ENCODE peak calls at places on chromosomes 16 and 17, in four cellular contexts. T is CD4-positive, alpha-beta T cell; F is mammary epithelial cell; V is neural progenitor cell. O is an unnamed sample. For H3K9me3, the result is how much of the 10 kb centered on the place peaks cover.

GRCh38 chr17:18140648-18141047 is 32.1 kb downstream of the MYO15A start:
- DNase-seq in T (no peak), F (no peak), V (no peak), O (no peak)

GRCh38 chr17:3925684-3926537 is 9.6 kb upstream of the P2RX1 start:
- DNase-seq in T (no peak), F (no peak), V (no peak), O (no peak)

GRCh38 chr17:7281953-7282751 is 634 bp downstream of the SLC2A4 start:
- DNase-seq in T (no peak), F (no peak), V (no peak), O (no peak)

GRCh38 chr17:27576429-27577123 is 54.4 kb upstream of the LGALS9 start:
- DNase-seq in T (no peak), F (no peak), V (no peak), O (no peak)

GRCh38 chr17:9959377-9959981 is 54.4 kb upstream of the RCVRN start:
- DNase-seq in T (no peak), F (peak), V (peak), O (no peak)

GRCh38 chr17:8459109-8459508 is 23.4 kb downstream of the NDEL1 start:
- DNase-seq in T (no peak), F (no peak), V (no peak), O (no peak)

GRCh38 chr17:68694791-68695485 is 93.8 kb upstream of the FAM20A start:
- DNase-seq in T (no peak), F (peak), V (no peak), O (no peak)

GRCh38 chr16:23504453-23505179 is 5.7 kb downstream of the GGA2 start:
- DNase-seq in T (peak), F (peak), V (peak), O (peak)

GRCh38 chr16:27222499-27223225 is 19.3 kb downstream of the KDM8 start:
- DNase-seq in T (no peak), F (no peak), V (peak), O (no peak)

GRCh38 chr16:22861585-22861984 is 47.6 kb downstream of the HS3ST2 start:
- DNase-seq in T (no peak), F (no peak), V (no peak), O (no peak)

GRCh38 chr17:64129515-64129764 is 504 bp downstream of the ERN1 start:
- DNase-seq in T (no peak), F (no peak), V (no peak), O (no peak)

GRCh38 chr16:80824623-80825364 is 20.4 kb upstream of the CDYL2 start:
- DNase-seq in T (peak), F (peak), V (peak), O (peak)

DNA sequence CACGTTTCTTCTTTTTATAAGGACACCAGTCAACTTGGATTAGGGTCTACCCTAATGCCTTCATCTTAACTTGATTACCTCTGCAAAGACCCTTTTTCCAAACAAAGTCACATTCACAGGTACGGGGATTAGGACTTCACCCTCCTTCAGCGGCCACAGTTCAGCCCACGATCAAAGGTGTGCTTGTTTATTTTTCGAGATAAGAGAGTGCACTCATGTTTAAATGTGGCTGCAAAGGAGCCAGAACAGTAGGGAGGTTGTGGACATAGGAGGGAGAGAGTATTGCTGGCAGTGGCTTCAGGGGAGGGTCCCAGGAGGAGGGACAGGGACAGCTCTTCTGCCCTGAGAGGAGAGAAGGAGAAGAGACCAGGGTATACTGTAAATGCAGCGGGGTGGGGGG is 46.7 kb downstream of the MGAT5B start:
- DNase-seq in T (no peak), F (no peak), V (no peak), O (no peak)
- H3K27ac ChIP-seq in T (no peak), F (no peak), V (no peak), O (no peak)

DNA sequence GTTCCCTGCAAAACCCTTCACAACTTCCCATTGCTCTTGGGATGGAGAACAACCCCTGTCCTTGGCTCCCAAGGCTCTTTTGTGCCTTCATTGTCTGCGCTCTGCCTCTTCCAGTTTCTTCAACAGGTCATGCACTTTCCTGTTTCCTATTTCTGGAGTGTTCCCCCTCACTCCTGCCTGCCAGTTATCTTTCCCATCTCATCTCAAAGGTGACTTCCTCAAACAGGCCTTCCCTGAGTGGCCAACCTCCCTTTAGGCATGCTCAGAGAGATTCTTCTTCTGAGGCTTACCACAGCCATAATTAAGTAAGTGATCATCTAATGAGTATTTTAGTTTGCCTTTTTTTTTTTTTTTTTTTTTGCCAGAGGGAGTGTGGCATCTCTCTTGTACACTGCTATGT is 2.9 kb upstream of the CYLD start:
- DNase-seq in T (no peak), F (no peak), V (no peak), O (no peak)
- H3K9me3 ChIP-seq in T (under half), F (under half), V (under half), O (under half)

GRCh38 chr16:12295395-12295794 is 318.9 kb downstream of the SNX29 start:
- DNase-seq in T (no peak), F (peak), V (no peak), O (no peak)

GRCh38 chr16:12293017-12293618 is 316.6 kb downstream of the SNX29 start:
- DNase-seq in T (no peak), F (no peak), V (no peak), O (no peak)

GRCh38 chr16:12294471-12294870 is 317.9 kb downstream of the SNX29 start:
- DNase-seq in T (no peak), F (no peak), V (no peak), O (no peak)

GRCh38 chr16:12291989-12292759 is 315.6 kb downstream of the SNX29 start:
- DNase-seq in T (no peak), F (no peak), V (no peak), O (no peak)

GRCh38 chr16:12293913-12294312 is 317.4 kb downstream of the SNX29 start:
- DNase-seq in T (no peak), F (no peak), V (no peak), O (no peak)
- H3K27ac ChIP-seq in T (no peak), F (no peak), V (no peak), O (no peak)

GRCh38 chr16:46466239-46466638 is 154.9 kb downstream of the SHCBP1 start:
- DNase-seq in T (no peak), F (no peak), V (no peak), O (no peak)
- H3K9me3 ChIP-seq in T (under half), F (under half), V (under half), O (under half)

GRCh38 chr16:88429387-88430184 is 23.5 kb upstream of the ZFPM1 start:
- DNase-seq in T (no peak), F (no peak), V (no peak), O (no peak)
- H3K27ac ChIP-seq in T (no peak), F (no peak), V (no peak), O (no peak)

O was measured in CD8-positive, alpha-beta memory T cell.